ENCODE peak calls at places on chromosomes 11 and 22, in six cellular contexts. N is psoas muscle, H is T-helper 1 cell, Z is NCI-H226, K is fibroblast of lung, T is fibroblast of pulmonary artery. Y is an unnamed sample.
A peak's percentile ranks its signal among the peaks of the same experiment; 100 is the strongest.

GRCh38 chr11:117691501-117691900 is 105.5 kb downstream of the DSCAML1 start:
- DNase-seq in N (no peak), Z (no peak), H (no peak), K (no peak), T (no peak), Y (no peak)

GRCh38 chr22:29231971-29232959 is 26.6 kb downstream of the EMID1 start:
- DNase-seq in K (peak; percentile 21), N (peak; percentile 69), T (peak; percentile 43), H (no peak), Z (no peak), Y (no peak)

GRCh38 chr11:133934599-133935550 is 21.9 kb downstream of the IGSF9B start:
- DNase-seq in H (no peak), T (peak; percentile 62), N (no peak), K (no peak), Z (peak; percentile 86), Y (no peak)

GRCh38 chr22:40982482-40983385 is 31.6 kb downstream of the RBX1 start:
- DNase-seq in T (no peak), Z (no peak), N (no peak), H (no peak), K (no peak), Y (no peak)

GRCh38 chr11:129418039-129418438 is 42.4 kb downstream of the BARX2 start:
- DNase-seq in N (no peak), Z (no peak), H (no peak), K (no peak), T (no peak), Y (no peak)

GRCh38 chr11:104846216-104846615 is 52.0 kb downstream of the CASP12 start:
- DNase-seq in K (no peak), N (no peak), Z (no peak), H (no peak), T (no peak), Y (no peak)

GRCh38 chr22:48142388-48142787 is 1379.9 kb downstream of the TBC1D22A start:
- DNase-seq in K (no peak), T (no peak), N (no peak), H (no peak), Z (no peak), Y (no peak)

GRCh38 chr11:67357831-67358555 is 4.6 kb upstream of the POLD4 start:
- DNase-seq in K (no peak), T (peak; percentile 49), Z (peak; percentile 70), N (no peak), H (no peak), Y (no peak)

GRCh38 chr22:45248832-45249561 is 8.3 kb upstream of the KIAA0930 start:
- DNase-seq in K (no peak), N (no peak), H (no peak), T (no peak), Z (no peak), Y (no peak)

GRCh38 chr11:72783144-72783910 is 10.5 kb downstream of the STARD10 start:
- DNase-seq in Z (no peak), N (peak; percentile 11), H (no peak), T (no peak), K (no peak), Y (no peak)

GRCh38 chr22:48890693-48891554 is 936.7 kb downstream of the BRD1 start:
- DNase-seq in Z (no peak), H (no peak), N (no peak), K (no peak), T (no peak), Y (no peak)

GRCh38 chr22:46003271-46004091 is 26.5 kb upstream of the WNT7B start:
- DNase-seq in H (no peak), Z (no peak), K (no peak), T (no peak), N (peak; percentile 58), Y (no peak)

GRCh38 chr11:62671272-62671603 is 235 bp upstream of the UQCC3 start:
- DNase-seq in K (no peak), T (no peak), N (no peak), Z (no peak), H (no peak), Y (no peak)

GRCh38 chr22:34102633-34103032 is 182.4 kb upstream of the LARGE1 start:
- DNase-seq in H (no peak), N (no peak), Z (no peak), T (no peak), K (no peak), Y (no peak)

GRCh38 chr11:5808500-5809121 is at the start of gene OR52N2:
- DNase-seq in Z (peak; percentile 47), T (peak; percentile 81), K (peak; percentile 77), N (peak; percentile 67), H (peak; percentile 38), Y (peak; percentile 59)

GRCh38 chr11:118911880-118912741 is 13.6 kb downstream of the BCL9L start:
- DNase-seq in K (peak; percentile 86), N (peak; percentile 93), T (peak; percentile 85), H (no peak), Z (peak; percentile 95), Y (peak; percentile 66)

GRCh38 chr22:44693756-44694155 is 8.2 kb upstream of the PRR5 start:
- DNase-seq in T (no peak), N (no peak), K (no peak), H (no peak), Z (no peak), Y (no peak)

Y was measured in T-helper 9 cell.